ENCODE peak calls at places on chromosomes 6 and 20, in eight cellular contexts. One of them, this sample, is unnamed. For H3K36me3, the result is how much of the 10 kb centered on the place peaks cover.

GRCh38 chr6:51934098-51934497 is 153.3 kb downstream of the PKHD1 start:
- DNase-seq in psoas muscle: no peak
- DNase-seq in lung: no peak
- DNase-seq in heart right ventricle: no peak
- DNase-seq in upper lobe of right lung: no peak
- DNase-seq in tibial nerve: no peak
- DNase-seq in GM23248: peak
- DNase-seq in tibial artery: no peak
- DNase-seq in this sample: no peak

GRCh38 chr6:149567846-149568585 is 1.8 kb downstream of the GINM1 start:
- DNase-seq in tibial artery: no peak
- DNase-seq in lung: no peak
- DNase-seq in psoas muscle: no peak
- DNase-seq in upper lobe of right lung: no peak
- DNase-seq in GM23248: no peak
- DNase-seq in tibial nerve: no peak
- DNase-seq in heart right ventricle: no peak
- DNase-seq in this sample: no peak

GRCh38 chr20:57547250-57547649 is 13.7 kb upstream of the PCK1 start:
- DNase-seq in heart right ventricle: no peak
- DNase-seq in GM23248: peak
- DNase-seq in tibial nerve: no peak
- DNase-seq in lung: no peak
- DNase-seq in tibial artery: peak
- DNase-seq in psoas muscle: no peak
- DNase-seq in upper lobe of right lung: no peak
- DNase-seq in this sample: peak

GRCh38 chr20:17557675-17558006 is 12.2 kb upstream of the DSTN start:
- DNase-seq in heart right ventricle: no peak
- DNase-seq in tibial nerve: no peak
- DNase-seq in upper lobe of right lung: no peak
- DNase-seq in lung: peak
- DNase-seq in psoas muscle: no peak
- DNase-seq in tibial artery: no peak
- DNase-seq in GM23248: peak
- DNase-seq in this sample: peak

GRCh38 chr6:45718901-45719300 is 296.8 kb downstream of the CLIC5 start:
- DNase-seq in tibial artery: no peak
- DNase-seq in lung: no peak
- DNase-seq in tibial nerve: no peak
- DNase-seq in GM23248: peak
- DNase-seq in heart right ventricle: no peak
- DNase-seq in psoas muscle: no peak
- DNase-seq in upper lobe of right lung: no peak
- DNase-seq in this sample: no peak

GRCh38 chr20:38196592-38196991 is 31.5 kb upstream of the TGM2 start:
- DNase-seq in GM23248: peak
- DNase-seq in tibial artery: peak
- DNase-seq in heart right ventricle: peak
- DNase-seq in upper lobe of right lung: peak
- DNase-seq in psoas muscle: peak
- DNase-seq in lung: peak
- DNase-seq in tibial nerve: peak
- DNase-seq in this sample: no peak

GRCh38 chr6:17472653-17473183 is 79.3 kb downstream of the CAP2 start:
- DNase-seq in GM23248: peak
- DNase-seq in upper lobe of right lung: no peak
- DNase-seq in tibial nerve: no peak
- DNase-seq in lung: no peak
- DNase-seq in heart right ventricle: no peak
- DNase-seq in tibial artery: no peak
- DNase-seq in psoas muscle: no peak
- DNase-seq in this sample: no peak

GRCh38 chr6:136788069-136788902 is 4.0 kb downstream of the MAP3K5 start:
- DNase-seq in upper lobe of right lung: no peak
- DNase-seq in tibial artery: no peak
- DNase-seq in heart right ventricle: no peak
- DNase-seq in psoas muscle: no peak
- DNase-seq in tibial nerve: no peak
- DNase-seq in GM23248: peak
- DNase-seq in lung: no peak
- DNase-seq in this sample: peak

GRCh38 chr6:3546121-3546520 is 89.3 kb upstream of the SLC22A23 start:
- DNase-seq in heart right ventricle: no peak
- DNase-seq in tibial artery: no peak
- DNase-seq in lung: no peak
- DNase-seq in tibial nerve: no peak
- DNase-seq in psoas muscle: no peak
- DNase-seq in upper lobe of right lung: no peak
- DNase-seq in GM23248: no peak
- DNase-seq in this sample: no peak

GRCh38 chr6:138242987-138243592 is 24.8 kb upstream of the PBOV1 start:
- DNase-seq in GM23248: no peak
- DNase-seq in tibial artery: no peak
- DNase-seq in heart right ventricle: no peak
- DNase-seq in psoas muscle: no peak
- DNase-seq in upper lobe of right lung: no peak
- DNase-seq in tibial nerve: no peak
- DNase-seq in lung: no peak
- DNase-seq in this sample: no peak

GRCh38 chr6:157991067-157991432 is 9.4 kb downstream of the SYNJ2 start:
- DNase-seq in heart right ventricle: no peak
- DNase-seq in lung: no peak
- DNase-seq in GM23248: no peak
- DNase-seq in tibial artery: peak
- DNase-seq in psoas muscle: no peak
- DNase-seq in upper lobe of right lung: peak
- DNase-seq in tibial nerve: no peak
- DNase-seq in this sample: no peak

GRCh38 chr6:134171517-134171916 is 119.1 kb upstream of the SLC2A12 start:
- DNase-seq in tibial artery: no peak
- DNase-seq in upper lobe of right lung: no peak
- DNase-seq in psoas muscle: no peak
- DNase-seq in heart right ventricle: no peak
- DNase-seq in GM23248: no peak
- DNase-seq in tibial nerve: no peak
- DNase-seq in lung: no peak
- DNase-seq in this sample: peak

GRCh38 chr20:22572491-22572890 is 11.9 kb downstream of the FOXA2 start:
- DNase-seq in upper lobe of right lung: no peak
- DNase-seq in tibial artery: no peak
- DNase-seq in psoas muscle: no peak
- DNase-seq in tibial nerve: no peak
- DNase-seq in lung: no peak
- DNase-seq in GM23248: no peak
- DNase-seq in heart right ventricle: no peak
- DNase-seq in this sample: no peak

GRCh38 chr6:10554826-10555225 is 33.7 kb downstream of the GCNT2 start:
- DNase-seq in tibial artery: no peak
- DNase-seq in tibial nerve: no peak
- DNase-seq in GM23248: no peak
- DNase-seq in lung: no peak
- DNase-seq in heart right ventricle: no peak
- DNase-seq in psoas muscle: no peak
- DNase-seq in upper lobe of right lung: no peak
- DNase-seq in this sample: no peak

GRCh38 chr6:11069760-11070159 is 23.9 kb upstream of the SMIM13 start:
- DNase-seq in GM23248: peak
- DNase-seq in tibial nerve: no peak
- DNase-seq in heart right ventricle: no peak
- DNase-seq in psoas muscle: no peak
- DNase-seq in upper lobe of right lung: no peak
- DNase-seq in tibial artery: no peak
- DNase-seq in lung: no peak
- DNase-seq in this sample: peak

GRCh38 chr6:53347250-53347920 is 1.4 kb downstream of the ELOVL5 start:
- DNase-seq in GM23248: peak
- DNase-seq in heart right ventricle: no peak
- DNase-seq in psoas muscle: no peak
- DNase-seq in lung: no peak
- DNase-seq in tibial nerve: no peak
- DNase-seq in tibial artery: no peak
- DNase-seq in upper lobe of right lung: no peak
- DNase-seq in this sample: peak

DNA sequence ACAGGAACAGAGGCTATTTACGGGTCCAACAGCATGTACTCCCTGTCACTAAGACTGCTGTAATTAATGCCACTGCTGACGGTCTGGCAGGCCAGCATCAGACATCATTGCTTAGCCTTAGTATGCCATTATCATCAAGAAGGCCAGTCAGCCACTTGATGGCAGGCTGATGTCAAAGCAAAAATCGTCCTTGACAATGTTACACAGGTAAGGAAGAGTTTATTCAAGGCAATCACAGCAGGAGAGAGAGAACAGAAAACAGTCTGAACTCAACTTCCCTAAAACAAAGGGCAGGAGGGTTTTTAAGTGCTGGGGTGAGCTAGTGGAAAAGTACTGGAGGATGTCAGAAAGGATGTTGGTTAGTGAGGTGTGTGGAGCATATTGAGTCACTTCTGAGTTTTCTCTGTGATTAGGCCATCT is 25.1 kb downstream of the FKBP1C start:
- DNase-seq in GM23248: no peak
- DNase-seq in heart right ventricle: no peak
- DNase-seq in upper lobe of right lung: no peak
- DNase-seq in psoas muscle: no peak
- DNase-seq in lung: no peak
- DNase-seq in tibial artery: no peak
- DNase-seq in tibial nerve: no peak
- DNase-seq in this sample: no peak
- H3K36me3 ChIP-seq in GM23248: under half
- H3K36me3 ChIP-seq in heart right ventricle: under half
- H3K36me3 ChIP-seq in upper lobe of right lung: under half
- H3K36me3 ChIP-seq in psoas muscle: under half
- H3K36me3 ChIP-seq in lung: under half
- H3K36me3 ChIP-seq in tibial artery: under half
- H3K36me3 ChIP-seq in tibial nerve: under half
- H3K36me3 ChIP-seq in this sample: under half

GRCh38 chr6:117617766-117618035 is 15.4 kb upstream of the GOPC start:
- DNase-seq in lung: no peak
- DNase-seq in upper lobe of right lung: no peak
- DNase-seq in tibial artery: no peak
- DNase-seq in heart right ventricle: no peak
- DNase-seq in GM23248: no peak
- DNase-seq in tibial nerve: no peak
- DNase-seq in psoas muscle: no peak
- DNase-seq in this sample: no peak

GRCh38 chr6:117619178-117619577 is 16.9 kb upstream of the GOPC start:
- DNase-seq in GM23248: no peak
- DNase-seq in tibial nerve: no peak
- DNase-seq in upper lobe of right lung: no peak
- DNase-seq in tibial artery: no peak
- DNase-seq in heart right ventricle: no peak
- DNase-seq in lung: no peak
- DNase-seq in psoas muscle: no peak
- DNase-seq in this sample: no peak

GRCh38 chr6:117616971-117617765 is 14.9 kb upstream of the GOPC start:
- DNase-seq in heart right ventricle: no peak
- DNase-seq in upper lobe of right lung: no peak
- DNase-seq in GM23248: no peak
- DNase-seq in tibial artery: no peak
- DNase-seq in lung: no peak
- DNase-seq in tibial nerve: no peak
- DNase-seq in psoas muscle: no peak
- DNase-seq in this sample: no peak

GRCh38 chr6:117613920-117614535 is 11.7 kb upstream of the GOPC start:
- DNase-seq in GM23248: peak
- DNase-seq in tibial artery: no peak
- DNase-seq in heart right ventricle: no peak
- DNase-seq in psoas muscle: no peak
- DNase-seq in tibial nerve: no peak
- DNase-seq in lung: no peak
- DNase-seq in upper lobe of right lung: no peak
- DNase-seq in this sample: no peak

DNA sequence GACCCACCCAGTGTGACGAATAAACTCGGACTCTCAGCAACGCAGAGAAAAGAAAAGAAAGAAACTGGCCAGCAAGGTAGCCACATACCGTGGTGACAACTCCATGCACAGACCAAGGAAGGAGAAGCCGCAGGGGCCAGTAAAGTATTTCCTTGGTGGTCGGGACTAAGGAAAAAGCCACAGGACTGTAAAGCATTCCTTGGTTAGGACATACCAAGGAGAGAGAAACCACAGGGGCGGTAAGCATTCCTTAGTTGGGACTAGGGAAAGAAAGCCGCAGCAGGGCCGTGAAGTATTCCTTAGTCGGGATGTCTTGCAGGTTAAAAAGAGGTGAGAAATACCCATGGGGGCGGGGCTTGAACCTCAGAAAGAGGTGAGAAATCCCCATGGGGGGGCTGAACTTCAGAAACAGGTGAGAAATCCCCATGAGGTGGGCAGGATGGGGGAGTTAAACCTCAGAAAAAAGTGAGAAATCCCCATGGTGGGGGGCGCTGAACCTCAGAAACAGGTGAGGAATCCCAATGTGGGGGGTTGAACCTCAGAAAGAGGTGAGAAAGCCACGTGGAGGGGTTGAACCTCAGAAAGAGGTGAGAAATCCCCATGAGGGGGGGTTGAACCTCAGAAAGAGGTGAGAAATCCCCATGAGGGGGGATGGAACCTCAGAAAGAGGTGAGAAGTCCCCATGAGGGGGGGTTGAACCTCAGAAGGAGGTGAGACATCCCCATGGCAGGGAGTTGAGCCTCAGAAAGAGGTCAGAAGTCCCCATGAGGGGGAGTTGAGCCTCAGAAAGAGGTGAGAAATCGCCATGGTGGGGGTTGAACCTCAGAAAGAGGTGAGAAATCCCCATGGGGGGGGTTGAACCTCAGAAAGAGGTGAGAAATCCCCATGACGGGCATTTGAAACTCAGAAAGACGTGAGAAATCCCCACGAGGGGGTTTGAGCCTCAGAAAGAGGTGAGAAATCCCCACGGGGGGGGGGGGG is 14.0 kb upstream of the GOPC start:
- DNase-seq in lung: no peak
- DNase-seq in tibial nerve: no peak
- DNase-seq in GM23248: peak
- DNase-seq in tibial artery: no peak
- DNase-seq in heart right ventricle: no peak
- DNase-seq in psoas muscle: no peak
- DNase-seq in upper lobe of right lung: no peak
- DNase-seq in this sample: no peak
- H3K4me3 ChIP-seq in lung: no peak
- H3K4me3 ChIP-seq in tibial nerve: no peak
- H3K4me3 ChIP-seq in GM23248: no peak
- H3K4me3 ChIP-seq in tibial artery: no peak
- H3K4me3 ChIP-seq in heart right ventricle: no peak
- H3K4me3 ChIP-seq in psoas muscle: no peak
- H3K4me3 ChIP-seq in upper lobe of right lung: no peak
- H3K4me3 ChIP-seq in this sample: no peak

GRCh38 chr6:63576985-63577712 is 4.9 kb downstream of the LOC128125822 start:
- DNase-seq in lung: no peak
- DNase-seq in psoas muscle: no peak
- DNase-seq in tibial nerve: no peak
- DNase-seq in GM23248: no peak
- DNase-seq in tibial artery: no peak
- DNase-seq in heart right ventricle: no peak
- DNase-seq in upper lobe of right lung: no peak
- DNase-seq in this sample: no peak
- H3K27ac ChIP-seq in lung: no peak
- H3K27ac ChIP-seq in psoas muscle: peak
- H3K27ac ChIP-seq in tibial nerve: no peak
- H3K27ac ChIP-seq in GM23248: no peak
- H3K27ac ChIP-seq in tibial artery: no peak
- H3K27ac ChIP-seq in heart right ventricle: no peak
- H3K27ac ChIP-seq in upper lobe of right lung: no peak
- H3K27ac ChIP-seq in this sample: no peak

GRCh38 chr6:7900621-7901020 is 10.0 kb downstream of the TXNDC5 start:
- DNase-seq in heart right ventricle: no peak
- DNase-seq in tibial nerve: no peak
- DNase-seq in psoas muscle: no peak
- DNase-seq in upper lobe of right lung: no peak
- DNase-seq in GM23248: no peak
- DNase-seq in tibial artery: no peak
- DNase-seq in lung: no peak
- DNase-seq in this sample: no peak
- H3K36me3 ChIP-seq in heart right ventricle: half or more
- H3K36me3 ChIP-seq in tibial nerve: under half
- H3K36me3 ChIP-seq in psoas muscle: half or more
- H3K36me3 ChIP-seq in upper lobe of right lung: half or more
- H3K36me3 ChIP-seq in GM23248: half or more
- H3K36me3 ChIP-seq in tibial artery: half or more
- H3K36me3 ChIP-seq in lung: under half
- H3K36me3 ChIP-seq in this sample: under half